ENCODE peak calls at places on chromosomes 1 and 21, in six cellular contexts. A is pancreas, K is left ventricle myocardium inferior, N is fibroblast of lung, S is astrocyte, H is prostate gland. P is an unnamed sample. For H3K36me3 and H3K9me3, the result is how much of the 10 kb centered on the place peaks cover.

GRCh38 chr1:16067127-16067768 is 6.2 kb downstream of the FAM131C start:
- DNase-seq in A (peak), K (peak), H (no peak), N (peak), S (no peak), P (no peak)

GRCh38 chr1:228175316-228176023 is 9.9 kb downstream of the IBA57 start:
- DNase-seq in H (no peak), S (no peak), N (no peak), K (no peak), A (peak), P (peak)

GRCh38 chr1:84774674-84775548 is 84.7 kb upstream of the SSX2IP start:
- DNase-seq in A (peak), K (no peak), H (peak), S (no peak), N (no peak), P (no peak)

GRCh38 chr1:92315766-92316413 is 17.0 kb downstream of the RPAP2 start:
- DNase-seq in A (no peak), H (no peak), N (no peak), K (no peak), S (no peak), P (no peak)

GRCh38 chr1:206821493-206821892 is 43.9 kb upstream of the IL20 start:
- DNase-seq in H (no peak), A (no peak), S (no peak), N (no peak), K (no peak), P (no peak)

GRCh38 chr1:202567747-202568146 is 142.5 kb downstream of the SYT2 start:
- DNase-seq in K (no peak), H (no peak), A (no peak), S (peak), N (peak), P (no peak)

GRCh38 chr1:1946540-1946939 is 27.5 kb upstream of the TMEM52 start:
- DNase-seq in A (peak), H (no peak), N (peak), K (peak), S (no peak), P (no peak)

GRCh38 chr1:925532-926421 is 2.1 kb downstream of the SAMD11 start:
- DNase-seq in S (peak), H (no peak), K (no peak), A (no peak), N (peak), P (no peak)

GRCh38 chr1:111735858-111736544 is 3.2 kb downstream of the INKA2 start:
- DNase-seq in N (peak), H (no peak), S (no peak), K (no peak), A (no peak), P (no peak)

GRCh38 chr1:179818743-179819173 is 58.8 kb downstream of the TOR1AIP2 start:
- DNase-seq in N (peak), H (no peak), A (no peak), S (no peak), K (peak), P (no peak)

GRCh38 chr1:61659061-61659460 is 65.9 kb downstream of the TM2D1 start:
- DNase-seq in S (no peak), H (no peak), A (no peak), N (no peak), K (no peak), P (no peak)

GRCh38 chr21:29649370-29649963 is 290.3 kb downstream of the GRIK1 start:
- DNase-seq in H (no peak), A (no peak), S (no peak), N (no peak), K (no peak), P (no peak)

GRCh38 chr1:97061604-97062003 is 340.0 kb downstream of the PTBP2 start:
- DNase-seq in K (no peak), H (no peak), S (no peak), A (no peak), N (no peak), P (no peak)

GRCh38 chr1:4068076-4068475 is 168.0 kb upstream of the C1orf174 start:
- DNase-seq in A (no peak), H (no peak), S (no peak), K (no peak), N (no peak), P (no peak)

GRCh38 chr1:21921100-21921875 is 15.8 kb downstream of the HSPG2 start:
- DNase-seq in A (no peak), S (no peak), K (no peak), H (no peak), N (no peak), P (no peak)

GRCh38 chr1:198123146-198123545 is 33.7 kb upstream of the NEK7 start:
- DNase-seq in H (no peak), A (no peak), N (peak), S (peak), K (no peak), P (no peak)

GRCh38 chr1:44327679-44328491 is 27.2 kb downstream of the ERI3 start:
- DNase-seq in K (peak), S (peak), H (peak), N (peak), A (peak), P (peak)

GRCh38 chr21:42089093-42089631 is 18.0 kb downstream of the UMODL1 start:
- DNase-seq in S (no peak), N (no peak), H (no peak), K (no peak), A (no peak), P (no peak)

GRCh38 chr1:50976890-50977574 is 7.0 kb downstream of the CDKN2C start:
- DNase-seq in N (peak), K (no peak), A (no peak), H (no peak), S (peak), P (no peak)

GRCh38 chr1:38662141-38662540 is 197.4 kb downstream of the RRAGC start:
- DNase-seq in N (no peak), K (no peak), A (no peak), H (no peak), S (no peak), P (no peak)

GRCh38 chr1:210816136-210816535 is 317.8 kb downstream of the KCNH1 start:
- DNase-seq in S (no peak), N (no peak), A (no peak), K (no peak), H (no peak), P (no peak)

GRCh38 chr1:202046748-202047708 is 36.6 kb downstream of the ELF3 start:
- DNase-seq in H (peak), K (no peak), A (no peak), N (no peak), S (no peak), P (no peak)

GRCh38 chr1:9653783-9654517 is 2.4 kb downstream of the PIK3CD start:
- DNase-seq in A (no peak), S (no peak), K (no peak), N (no peak), H (no peak), P (no peak)

GRCh38 chr1:67485046-67485811 is 55.0 kb upstream of the SERBP1 start:
- DNase-seq in S (no peak), A (no peak), N (peak), H (no peak), K (no peak), P (no peak)

GRCh38 chr1:147072371-147073061 is 99.8 kb downstream of the PRKAB2 start:
- DNase-seq in H (no peak), A (peak), N (no peak), S (no peak), K (no peak), P (peak)

GRCh38 chr1:29900727-29901126 is 664.4 kb downstream of the PTPRU start:
- DNase-seq in N (no peak), H (no peak), K (peak), S (no peak), A (no peak), P (no peak)

GRCh38 chr1:238767321-238767720 is 619.0 kb upstream of the CHRM3 start:
- DNase-seq in N (no peak), H (no peak), S (no peak), A (no peak), K (no peak), P (no peak)

GRCh38 chr1:83942914-83943313 is 56.0 kb downstream of the TTLL7 start:
- DNase-seq in A (no peak), N (peak), S (peak), H (no peak), K (no peak), P (no peak)

GRCh38 chr1:184701821-184702220 is 52.8 kb downstream of the EDEM3 start:
- DNase-seq in K (no peak), A (no peak), H (no peak), N (no peak), S (no peak), P (no peak)

GRCh38 chr1:184698001-184698400 is 56.7 kb downstream of the EDEM3 start:
- DNase-seq in A (no peak), S (no peak), K (no peak), H (no peak), N (no peak), P (no peak)

GRCh38 chr1:184696403-184696802 is 58.3 kb downstream of the EDEM3 start:
- DNase-seq in K (no peak), H (no peak), A (no peak), S (no peak), N (no peak), P (no peak)

GRCh38 chr1:184695023-184695422 is 59.6 kb downstream of the EDEM3 start:
- DNase-seq in H (no peak), N (peak), K (no peak), S (no peak), A (no peak), P (no peak)

DNA sequence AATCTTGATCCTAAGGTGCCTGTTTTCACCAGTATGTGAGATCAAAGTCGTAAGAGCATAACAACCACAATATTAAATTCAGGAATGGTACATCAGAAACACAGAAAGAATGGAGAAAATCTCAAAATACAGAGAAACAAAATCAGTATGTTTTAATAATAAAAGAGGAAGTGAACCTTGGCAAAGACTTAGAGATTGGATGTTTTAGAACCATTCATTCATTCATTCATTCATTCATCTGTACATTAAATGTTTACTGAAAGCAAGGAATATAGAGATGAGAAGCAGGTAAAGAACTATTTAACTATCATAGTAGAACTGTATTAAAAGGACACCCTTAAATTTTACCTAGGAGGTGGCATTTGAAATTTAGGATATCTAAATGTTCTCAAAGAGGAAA is 55.7 kb downstream of the EDEM3 start:
- DNase-seq in A (no peak), S (no peak), N (no peak), H (no peak), K (no peak), P (no peak)
- H3K36me3 ChIP-seq in A (under half), S (under half), N (under half), H (under half), K (half or more), P (under half)

DNA sequence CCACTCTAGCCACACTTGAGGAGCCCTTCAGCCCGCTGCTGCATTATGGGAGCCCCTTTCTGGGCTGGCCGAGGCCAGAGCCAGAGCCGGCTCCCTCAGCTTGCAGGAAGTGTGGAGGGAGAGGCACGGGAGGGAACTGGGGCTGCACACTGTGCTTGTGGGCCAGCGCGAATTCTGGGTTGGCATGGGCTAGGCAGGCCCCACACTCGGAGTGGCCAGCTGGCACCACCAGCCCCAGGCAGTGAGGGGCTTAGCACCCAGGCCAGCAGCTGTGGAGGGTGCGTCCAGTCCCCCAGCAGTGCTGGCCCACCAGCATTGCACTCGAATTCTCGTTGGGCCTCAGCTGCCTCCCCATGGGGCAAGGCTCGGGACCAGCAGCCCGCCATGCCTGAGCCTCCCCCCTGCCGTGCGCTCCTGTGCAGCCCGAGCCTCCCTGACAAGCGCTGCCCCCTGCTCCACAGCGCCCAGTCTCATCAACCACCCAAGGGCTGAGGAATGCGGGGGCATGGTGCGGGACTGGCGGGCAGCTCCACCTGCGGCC is 785.9 kb upstream of the TPTE start:
- DNase-seq in S (no peak), H (no peak), A (peak), K (no peak), N (no peak), P (no peak)
- H3K9me3 ChIP-seq in S (under half), H (under half), A (under half), K (under half), N (under half), P (half or more)

GRCh38 chr21:46328151-46328550 is 4.2 kb downstream of the PCNT start:
- DNase-seq in H (no peak), A (no peak), S (no peak), K (no peak), N (no peak), P (peak)
- H3K36me3 ChIP-seq in H (under half), A (under half), S (under half), K (under half), N (under half), P (under half)

GRCh38 chr1:40495315-40495903 is 13.2 kb upstream of the EXO5 start:
- DNase-seq in H (no peak), S (peak), A (no peak), N (peak), K (no peak), P (no peak)
- H3K9me3 ChIP-seq in H (under half), S (under half), A (under half), N (under half), K (half or more), P (under half)

GRCh38 chr1:8364528-8365442 is 46.9 kb downstream of the SLC45A1 start:
- DNase-seq in N (no peak), A (no peak), S (no peak), K (peak), H (peak), P (no peak)
- H3K36me3 ChIP-seq in N (under half), A (under half), S (under half), K (half or more), H (under half), P (under half)

GRCh38 chr1:220694866-220695382 is 4.8 kb downstream of the C1orf115 start:
- DNase-seq in H (no peak), K (no peak), S (no peak), N (no peak), A (no peak), P (no peak)

GRCh38 chr1:220697326-220697725 is 7.2 kb downstream of the C1orf115 start:
- DNase-seq in S (no peak), N (no peak), H (no peak), K (no peak), A (no peak), P (peak)

GRCh38 chr1:220696226-220696862 is 6.2 kb downstream of the C1orf115 start:
- DNase-seq in K (no peak), S (no peak), N (no peak), H (no peak), A (no peak), P (no peak)

GRCh38 chr1:220696863-220697231 is 6.7 kb downstream of the C1orf115 start:
- DNase-seq in S (peak), A (no peak), N (peak), H (no peak), K (no peak), P (no peak)

GRCh38 chr1:220695426-220695825 is 5.3 kb downstream of the C1orf115 start:
- DNase-seq in N (no peak), K (no peak), A (no peak), H (no peak), S (no peak), P (no peak)
- H3K9me3 ChIP-seq in N (under half), K (under half), A (under half), H (under half), S (under half), P (under half)

DNA sequence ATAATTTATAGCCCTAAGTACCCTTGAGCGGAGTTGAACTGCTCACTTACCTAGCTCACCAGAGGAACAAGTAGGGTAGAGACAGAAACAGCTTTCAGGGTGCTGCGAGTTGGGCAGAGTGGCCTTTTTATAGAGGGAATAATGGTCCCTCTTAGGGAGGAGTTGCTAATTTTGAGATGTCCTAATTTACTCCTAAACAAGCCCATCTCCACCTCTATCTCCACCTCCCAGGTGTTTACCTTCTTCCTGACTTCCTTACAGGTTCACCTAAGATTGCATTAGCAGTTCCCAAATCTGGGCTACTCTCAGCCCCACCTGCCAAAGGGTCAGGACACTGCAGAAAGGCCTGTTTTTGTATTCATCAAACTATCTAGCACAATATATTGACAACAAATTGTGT is at the start of gene HRNR:
- DNase-seq in K (no peak), N (no peak), A (no peak), H (no peak), S (no peak), P (no peak)
- H3K36me3 ChIP-seq in K (under half), N (under half), A (under half), H (under half), S (under half), P (under half)

GRCh38 chr21:25342811-25343210 is 264.5 kb downstream of the MRPL39 start:
- DNase-seq in N (peak), S (peak), H (no peak), K (no peak), A (no peak), P (no peak)
- H3K9me3 ChIP-seq in N (under half), S (under half), H (under half), K (under half), A (under half), P (under half)

P was measured in left lung.